ENCODE peak calls at places on chromosomes 1 and 21, in seven cellular contexts. S is HFF-Myc; T is aorta; X is epithelial cell of esophagus; P is breast epithelium; A is CD4-positive, CD25-positive, alpha-beta regulatory T cell; G is transverse colon. I is an unnamed sample.

GRCh38 chr1:199403421-199404116 is 623.9 kb upstream of the NR5A2 start:
- DNase-seq in S (peak; percentile 6), X (no peak), T (no peak), A (no peak), G (no peak), P (no peak), I (peak; percentile 90)

GRCh38 chr1:60394436-60394835 is 320.9 kb upstream of the C1orf87 start:
- DNase-seq in P (no peak), S (no peak), A (no peak), X (no peak), T (no peak), G (no peak), I (peak; percentile 47)

GRCh38 chr1:30525980-30526651 is 197.3 kb downstream of the MATN1 start:
- DNase-seq in T (peak; percentile 63), S (peak; percentile 52), G (no peak), A (no peak), X (peak; percentile 46), P (no peak), I (peak; percentile 70)

GRCh38 chr21:39127506-39127905 is 55.7 kb downstream of the PSMG1 start:
- DNase-seq in G (no peak), T (no peak), A (no peak), X (no peak), S (no peak), P (no peak), I (no peak)

GRCh38 chr1:206145771-206146290 is 28.6 kb upstream of the AVPR1B start:
- DNase-seq in T (no peak), A (no peak), S (no peak), P (no peak), X (no peak), G (no peak), I (no peak)

GRCh38 chr21:26388731-26389231 is 184.3 kb downstream of the CYYR1 start:
- DNase-seq in T (no peak), S (peak; percentile 45), G (no peak), X (peak; percentile 88), P (no peak), A (no peak), I (peak; percentile 44)

GRCh38 chr1:221468556-221468955 is 273.3 kb downstream of the DUSP10 start:
- DNase-seq in T (no peak), X (no peak), S (no peak), P (no peak), G (no peak), A (no peak), I (no peak)

GRCh38 chr1:224245188-224245587 is 62.1 kb downstream of the DEGS1 start:
- DNase-seq in P (no peak), T (no peak), S (peak; percentile 35), A (no peak), G (peak; percentile 53), X (no peak), I (peak; percentile 24)

GRCh38 chr21:30340714-30341573 is 3.5 kb upstream of the KRTAP27-1 start:
- DNase-seq in G (peak; percentile 41), T (no peak), X (peak; percentile 67), P (no peak), S (no peak), A (no peak), I (peak; percentile 23)

GRCh38 chr1:67052741-67053534 is 1.0 kb downstream of the SLC35D1 start:
- DNase-seq in A (no peak), S (no peak), T (peak; percentile 79), G (peak; percentile 33), X (peak; percentile 94), P (peak; percentile 57), I (peak; percentile 46)

GRCh38 chr1:20380616-20381035 is 90.0 kb downstream of the VWA5B1 start:
- DNase-seq in A (no peak), G (no peak), T (no peak), S (peak; percentile 48), P (no peak), X (peak; percentile 46), I (peak; percentile 95)

GRCh38 chr1:108570128-108570527 is 10.2 kb downstream of the EEIG2 start:
- DNase-seq in S (no peak), G (no peak), A (no peak), P (no peak), T (no peak), X (peak; percentile 50), I (no peak)

GRCh38 chr1:58249371-58249728 is 297.2 kb downstream of the OMA1 start:
- DNase-seq in A (no peak), G (no peak), T (no peak), P (no peak), X (no peak), S (no peak), I (no peak)

GRCh38 chr1:58251415-58252073 is 295.0 kb downstream of the OMA1 start:
- DNase-seq in X (no peak), S (no peak), T (no peak), A (no peak), G (no peak), P (no peak), I (no peak)

GRCh38 chr1:58248067-58248466 is 298.5 kb downstream of the OMA1 start:
- DNase-seq in X (no peak), P (no peak), A (no peak), S (no peak), G (no peak), T (no peak), I (no peak)

GRCh38 chr1:58250587-58250948 is 296.0 kb downstream of the OMA1 start:
- DNase-seq in X (no peak), T (no peak), P (no peak), G (no peak), S (no peak), A (no peak), I (no peak)

GRCh38 chr1:58249729-58250586 is 296.6 kb downstream of the OMA1 start:
- DNase-seq in S (no peak), P (no peak), G (no peak), T (peak; percentile 72), X (peak; percentile 55), A (no peak), I (peak; percentile 32)
- H3K4me3 ChIP-seq in S (peak overlapping the region; percentile 42), P (peak overlapping the region; percentile 26), G (peak overlapping the region; percentile 38), T (no peak overlapping the region), X (no peak overlapping the region), A (no peak overlapping the region), I (peak overlapping the region; percentile 18)

GRCh38 chr1:79100385-79100784 is 93.9 kb upstream of the ADGRL4 start:
- DNase-seq in T (no peak), G (no peak), P (no peak), X (peak; percentile 91), A (no peak), S (peak; percentile 14), I (peak; percentile 89)
- H3K4me3 ChIP-seq in T (no peak overlapping the region), G (no peak overlapping the region), P (no peak overlapping the region), X (no peak overlapping the region), A (no peak overlapping the region), S (no peak overlapping the region), I (no peak overlapping the region)

DNA sequence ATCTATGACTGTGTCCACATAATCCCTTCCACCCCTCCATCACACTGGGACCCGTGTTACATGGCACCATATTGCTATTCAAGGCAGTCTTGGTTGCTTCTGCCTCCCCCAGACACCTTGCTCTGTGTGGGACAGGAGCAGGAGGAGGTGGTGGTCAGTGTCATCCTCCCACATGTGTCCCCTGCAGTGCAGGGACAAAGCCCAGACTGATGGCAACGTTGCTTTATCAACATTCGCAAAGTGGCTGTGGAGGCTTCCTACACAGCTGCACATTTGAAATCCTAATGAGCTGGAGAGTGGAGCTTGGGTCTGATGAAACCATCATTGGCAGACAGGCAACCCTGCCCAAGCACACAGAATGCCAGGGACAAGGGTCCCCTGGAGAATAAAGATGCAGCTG is 26.2 kb downstream of the TRIM67 start:
- DNase-seq in G (no peak), T (no peak), A (no peak), X (no peak), S (no peak), P (no peak), I (no peak)
- H3K4me3 ChIP-seq in G (no peak overlapping the region), T (no peak overlapping the region), A (no peak overlapping the region), X (no peak overlapping the region), S (no peak overlapping the region), P (no peak overlapping the region), I (no peak overlapping the region)

GRCh38 chr1:183027031-183027430 is 3.8 kb downstream of the LAMC1 start:
- DNase-seq in X (no peak), T (no peak), A (no peak), S (no peak), P (no peak), G (no peak), I (no peak)
- H3K4me3 ChIP-seq in X (no peak overlapping the region), T (peak overlapping the region; percentile 41), A (no peak overlapping the region), S (peak overlapping the region; percentile 78), P (no peak overlapping the region), G (peak overlapping the region; percentile 84), I (no peak overlapping the region)

DNA sequence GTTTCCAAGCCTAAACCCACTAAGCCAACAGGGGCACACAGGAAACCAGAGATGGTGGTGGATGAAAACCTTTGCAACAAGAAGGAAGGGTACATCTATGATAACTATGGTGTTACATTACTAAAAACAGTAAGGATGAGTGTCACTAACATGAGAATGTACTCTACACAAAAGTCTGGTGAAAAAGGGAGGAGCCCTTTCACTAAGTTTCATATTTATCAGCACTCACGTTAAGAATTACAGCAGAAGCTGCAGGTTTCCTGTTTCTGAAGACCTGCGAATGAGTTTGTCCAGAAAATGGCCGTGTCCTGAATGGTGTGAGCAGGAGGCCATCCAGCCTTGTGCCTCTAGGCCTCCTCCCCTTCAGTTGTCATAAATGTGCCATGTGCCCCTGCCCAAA is 17.8 kb downstream of the ABCG1 start:
- DNase-seq in X (no peak), T (no peak), P (no peak), A (no peak), G (no peak), S (no peak), I (no peak)
- H3K4me3 ChIP-seq in X (no peak overlapping the region), T (no peak overlapping the region), P (no peak overlapping the region), A (peak overlapping the region; percentile 82), G (no peak overlapping the region), S (no peak overlapping the region), I (no peak overlapping the region)

GRCh38 chr1:225813250-225813964 is 3.5 kb downstream of the EPHX1 start:
- DNase-seq in P (no peak), G (peak; percentile 62), T (no peak), S (no peak), X (peak; percentile 76), A (no peak), I (peak; percentile 70)
- H3K4me3 ChIP-seq in P (no peak overlapping the region), G (no peak overlapping the region), T (no peak overlapping the region), S (no peak overlapping the region), X (no peak overlapping the region), A (no peak overlapping the region), I (no peak overlapping the region)

DNA sequence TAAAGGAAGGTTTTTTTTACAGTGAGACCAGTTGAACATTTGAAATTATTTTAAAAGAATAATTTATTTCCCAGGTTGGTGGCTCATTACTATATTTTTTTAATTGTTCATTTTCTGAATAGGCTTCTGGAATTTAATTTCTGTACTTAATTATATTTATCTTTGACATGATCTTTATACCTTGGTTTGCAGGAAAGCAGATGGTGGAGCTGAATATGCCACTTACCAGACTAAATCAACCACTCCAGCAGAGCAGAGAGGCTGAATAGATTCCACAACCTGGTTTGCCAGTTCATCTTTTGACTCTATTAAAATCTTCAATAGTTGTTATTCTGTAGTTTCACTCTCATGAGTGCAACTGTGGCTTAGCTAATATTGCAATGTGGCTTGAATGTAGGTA is 41.5 kb downstream of the CD46 start:
- DNase-seq in A (no peak), P (no peak), T (no peak), G (no peak), X (no peak), S (no peak), I (no peak)
- H3K4me3 ChIP-seq in A (no peak overlapping the region), P (no peak overlapping the region), T (no peak overlapping the region), G (no peak overlapping the region), X (no peak overlapping the region), S (no peak overlapping the region), I (no peak overlapping the region)